ENCODE peak calls at places on chromosomes 16 and 17, in seven cellular contexts. I is fibroblast of lung, T is foreskin fibroblast, H is WERI-Rb-1, A is fibroblast of mammary gland, D is stomach, L is cardiac fibroblast. E is an unnamed sample.

GRCh38 chr17:14330492-14330920 is 29.6 kb downstream of the HS3ST3B1 start:
- DNase-seq in I (peak; percentile 93), T (no peak), H (no peak), A (peak; percentile 65), D (no peak), L (no peak), E (no peak)

GRCh38 chr16:89864421-89864820 is 9.0 kb upstream of the TCF25 start:
- DNase-seq in I (no peak), T (no peak), H (no peak), A (no peak), D (no peak), L (peak; percentile 55), E (no peak)

GRCh38 chr16:8768701-8769100 is 28.7 kb downstream of the TMEM186 start:
- DNase-seq in I (no peak), T (no peak), H (no peak), A (no peak), D (no peak), L (no peak), E (no peak)

GRCh38 chr17:2940352-2940751 is 123.1 kb downstream of the OR1D5 start:
- DNase-seq in I (no peak), T (no peak), H (no peak), A (no peak), D (peak; percentile 79), L (no peak), E (no peak)

GRCh38 chr16:65119905-65120341 is 1.9 kb downstream of the CDH11 start:
- DNase-seq in I (peak; percentile 69), T (peak; percentile 48), H (no peak), A (peak; percentile 62), D (no peak), L (peak; percentile 55), E (no peak)

GRCh38 chr17:48755346-48755745 is 26.8 kb upstream of the HOXB13 start:
- DNase-seq in I (no peak), T (no peak), H (no peak), A (no peak), D (no peak), L (no peak), E (no peak)

GRCh38 chr17:40318835-40319332 is 9.9 kb downstream of the RARA start:
- DNase-seq in I (no peak), T (no peak), H (no peak), A (no peak), D (no peak), L (no peak), E (peak; percentile 14)

GRCh38 chr17:43360376-43360738 is 38.4 kb upstream of the ARL4D start:
- DNase-seq in I (peak; percentile 79), T (peak; percentile 68), H (peak; percentile 49), A (peak; percentile 97), D (peak; percentile 59), L (peak; percentile 94), E (no peak)

GRCh38 chr17:74659898-74660297 is 36.4 kb upstream of the CD300E start:
- DNase-seq in I (no peak), T (no peak), H (no peak), A (no peak), D (no peak), L (no peak), E (no peak)

GRCh38 chr17:2362416-2362815 is 25.1 kb downstream of the SGSM2 start:
- DNase-seq in I (no peak), T (no peak), H (no peak), A (no peak), D (no peak), L (no peak), E (peak; percentile 9)

GRCh38 chr16:27083861-27084261 is 17.1 kb downstream of the C16orf82 start:
- DNase-seq in I (no peak), T (no peak), H (peak; percentile 12), A (no peak), D (no peak), L (no peak), E (peak; percentile 50)

GRCh38 chr16:27084296-27085065 is 17.8 kb downstream of the C16orf82 start:
- DNase-seq in I (no peak), T (no peak), H (no peak), A (no peak), D (no peak), L (no peak), E (peak; percentile 46)

GRCh38 chr16:27085182-27085581 is 18.5 kb downstream of the C16orf82 start:
- DNase-seq in I (no peak), T (no peak), H (no peak), A (no peak), D (no peak), L (no peak), E (no peak)

GRCh38 chr16:27080870-27081269 is 14.1 kb downstream of the C16orf82 start:
- DNase-seq in I (no peak), T (no peak), H (no peak), A (peak; percentile 15), D (no peak), L (peak; percentile 5), E (no peak)
- TF ChIP-seq CTCF in I (peak; percentile 35), T (peak; percentile 43), H (peak; percentile 41), A (peak; percentile 45), D (no peak), L (peak; percentile 46), E (peak; percentile 74)

GRCh38 chr16:50326264-50326663 is 42.5 kb downstream of the BRD7 start:
- DNase-seq in I (no peak), T (no peak), H (no peak), A (no peak), D (no peak), L (no peak), E (no peak)

GRCh38 chr16:50324345-50324744 is 44.4 kb downstream of the BRD7 start:
- DNase-seq in I (no peak), T (no peak), H (no peak), A (no peak), D (no peak), L (no peak), E (no peak)

GRCh38 chr16:50329446-50330189 is 39.2 kb downstream of the BRD7 start:
- DNase-seq in I (peak; percentile 15), T (no peak), H (no peak), A (no peak), D (no peak), L (peak; percentile 38), E (no peak)

GRCh38 chr16:50323335-50324011 is 45.3 kb downstream of the BRD7 start:
- DNase-seq in I (peak; percentile 60), T (peak; percentile 42), H (peak; percentile 79), A (peak; percentile 76), D (no peak), L (peak; percentile 61), E (no peak)

GRCh38 chr16:50326835-50327465 is 41.8 kb downstream of the BRD7 start:
- DNase-seq in I (peak; percentile 31), T (peak; percentile 15), H (no peak), A (peak; percentile 58), D (no peak), L (peak; percentile 56), E (peak; percentile 32)
- TF ChIP-seq CTCF in I (peak; percentile 63), T (peak; percentile 52), H (peak; percentile 70), A (peak; percentile 68), D (no peak), L (peak; percentile 63), E (peak; percentile 21)

GRCh38 chr17:62986549-62986948 is 20.5 kb downstream of the TANC2 start:
- DNase-seq in I (no peak), T (no peak), H (no peak), A (no peak), D (no peak), L (no peak), E (no peak)

GRCh38 chr17:62981933-62982332 is 15.9 kb downstream of the TANC2 start:
- DNase-seq in I (no peak), T (no peak), H (no peak), A (peak; percentile 56), D (no peak), L (peak; percentile 44), E (no peak)

GRCh38 chr17:62984801-62985200 is 18.8 kb downstream of the TANC2 start:
- DNase-seq in I (no peak), T (no peak), H (no peak), A (no peak), D (no peak), L (peak; percentile 12), E (no peak)

DNA sequence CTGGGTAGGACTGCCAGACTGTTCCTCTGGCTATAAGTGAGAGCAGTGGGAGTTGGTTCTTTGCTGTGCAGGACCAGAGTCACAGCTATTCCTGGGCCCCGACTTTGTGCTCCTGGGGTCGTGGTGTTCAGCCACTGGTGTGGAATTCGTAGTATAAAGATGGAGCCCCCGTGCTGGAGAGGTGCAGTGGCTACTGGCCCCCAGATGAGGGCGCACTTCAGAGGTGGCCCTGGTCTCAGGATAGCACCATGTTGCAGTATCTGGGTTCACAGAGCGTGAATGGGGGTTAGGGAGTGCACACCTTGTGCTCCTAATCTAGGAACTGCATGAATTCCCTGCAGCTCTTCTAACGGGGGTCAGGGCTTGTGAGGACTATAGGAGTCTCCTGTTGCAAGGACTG is 21.1 kb downstream of the TANC2 start:
- DNase-seq in I (no peak), T (no peak), H (no peak), A (no peak), D (no peak), L (no peak), E (no peak)
- TF ChIP-seq CTCF in I (peak; percentile 9), T (peak; percentile 6), H (peak; percentile 65), A (peak; percentile 36), D (no peak), L (peak; percentile 42), E (peak; percentile 37)

GRCh38 chr17:82016875-82017459 is 5.7 kb downstream of the CENPX start:
- DNase-seq in I (no peak), T (no peak), H (no peak), A (no peak), D (no peak), L (no peak), E (no peak)

GRCh38 chr17:82019905-82020873 is 2.5 kb downstream of the CENPX start:
- DNase-seq in I (peak; percentile 26), T (no peak), H (peak; percentile 91), A (peak; percentile 28), D (peak; percentile 63), L (peak; percentile 50), E (peak; percentile 91)

GRCh38 chr17:82017612-82018151 is 5.0 kb downstream of the CENPX start:
- DNase-seq in I (no peak), T (no peak), H (no peak), A (no peak), D (no peak), L (no peak), E (no peak)

GRCh38 chr17:82019208-82019727 is 3.4 kb downstream of the CENPX start:
- DNase-seq in I (no peak), T (no peak), H (no peak), A (no peak), D (no peak), L (no peak), E (no peak)

DNA sequence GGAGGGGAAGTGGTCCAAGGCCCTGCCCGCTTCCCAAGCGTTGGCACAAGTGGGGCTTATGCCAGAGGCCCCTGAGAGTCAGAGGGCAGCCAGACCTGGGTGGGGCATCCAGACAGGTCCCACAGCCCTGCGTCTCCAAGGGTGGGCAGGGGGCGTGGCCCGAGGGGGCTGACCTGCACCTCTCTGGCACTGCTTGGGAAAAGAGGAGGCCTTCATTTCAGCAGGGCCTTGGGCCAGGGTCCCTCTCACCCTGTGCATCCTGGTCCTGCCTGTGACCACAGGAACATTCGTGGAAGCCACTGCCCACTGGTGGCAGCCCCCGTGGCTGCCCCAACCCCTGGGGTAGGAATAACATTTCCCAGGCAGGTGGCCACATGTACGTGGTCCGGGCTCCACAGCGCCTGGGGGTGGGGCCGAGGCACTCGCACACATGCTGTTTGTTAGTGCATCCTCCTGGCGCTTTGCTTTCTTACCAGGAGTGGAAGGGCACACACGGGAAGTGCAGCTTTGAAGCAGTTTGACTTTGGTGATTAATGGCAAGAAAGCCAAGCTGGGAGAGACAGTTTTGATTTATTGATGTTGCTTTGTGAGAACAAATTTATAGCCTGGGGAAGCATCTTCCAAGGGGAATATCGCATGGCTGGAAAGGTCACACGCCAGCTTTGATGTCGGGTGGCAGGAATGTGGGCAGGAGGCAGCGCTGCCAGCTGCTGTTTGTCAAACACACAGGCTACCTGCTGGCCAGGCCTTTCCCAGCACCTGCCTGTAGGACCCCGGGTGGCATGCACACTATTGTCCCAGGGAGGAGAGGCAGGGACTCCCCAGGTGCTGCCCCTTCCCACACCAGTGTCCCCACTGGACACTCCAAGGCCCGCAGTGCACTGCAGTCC is 4.3 kb downstream of the CENPX start:
- DNase-seq in I (no peak), T (no peak), H (no peak), A (no peak), D (peak; percentile 70), L (no peak), E (no peak)
- TF ChIP-seq CTCF in I (no peak), T (no peak), H (no peak), A (no peak), D (no peak), L (no peak), E (no peak)